ENCODE peak calls at places on chromosomes 13 and 19, in eight cellular contexts. G, Q, R, C, X, Z, B and M are unnamed samples.

GRCh38 chr13:107301724-107302374 is 733.9 kb upstream of the ARGLU1 start:
- DNase-seq in G (no peak), Q (no peak), R (no peak), C (no peak), X (no peak), Z (no peak), B (no peak), M (no peak)

GRCh38 chr19:17073869-17074627 is 1.2 kb downstream of the HAUS8 start:
- DNase-seq in G (peak), Q (peak), R (no peak), C (no peak), X (no peak), Z (no peak), B (no peak), M (no peak)

GRCh38 chr13:76638882-76639281 is 247.3 kb downstream of the KCTD12 start:
- DNase-seq in G (no peak), Q (no peak), R (no peak), C (no peak), X (no peak), Z (no peak), B (no peak), M (no peak)

GRCh38 chr19:47507924-47508553 is 6.8 kb downstream of the NAPA start:
- DNase-seq in G (peak), Q (no peak), R (no peak), C (no peak), X (no peak), Z (no peak), B (no peak), M (no peak)

GRCh38 chr13:75318138-75318833 is 163.7 kb downstream of the TBC1D4 start:
- DNase-seq in G (no peak), Q (no peak), R (no peak), C (no peak), X (no peak), Z (no peak), B (no peak), M (no peak)

GRCh38 chr19:57389730-57390598 is at the start of gene ZNF548:
- DNase-seq in G (peak), Q (peak), R (peak), C (peak), X (peak), Z (peak), B (peak), M (peak)

GRCh38 chr13:95228130-95228529 is 73.1 kb downstream of the ABCC4 start:
- DNase-seq in G (no peak), Q (no peak), R (no peak), C (no peak), X (no peak), Z (no peak), B (no peak), M (no peak)

GRCh38 chr13:94706854-94707399 is 5.4 kb downstream of the SOX21 start:
- DNase-seq in G (no peak), Q (no peak), R (no peak), C (no peak), X (peak), Z (no peak), B (no peak), M (no peak)

GRCh38 chr13:48144413-48145035 is 49.6 kb upstream of the MED4 start:
- DNase-seq in G (no peak), Q (no peak), R (no peak), C (no peak), X (no peak), Z (no peak), B (peak), M (no peak)

GRCh38 chr13:49933511-49933910 is 2.6 kb downstream of the SPRYD7 start:
- DNase-seq in G (no peak), Q (no peak), R (no peak), C (no peak), X (no peak), Z (no peak), B (no peak), M (no peak)

GRCh38 chr13:41411536-41411935 is 45.8 kb upstream of the RGCC start:
- DNase-seq in G (no peak), Q (no peak), R (peak), C (no peak), X (no peak), Z (peak), B (no peak), M (no peak)

GRCh38 chr13:101111894-101112293 is 304.4 kb downstream of the NALCN start:
- DNase-seq in G (no peak), Q (no peak), R (no peak), C (no peak), X (no peak), Z (no peak), B (no peak), M (no peak)

GRCh38 chr19:11384778-11385129 is 640 bp upstream of the EPOR start:
- DNase-seq in G (no peak), Q (no peak), R (no peak), C (no peak), X (no peak), Z (no peak), B (no peak), M (no peak)

GRCh38 chr19:13832096-13832495 is 36.9 kb downstream of the ZSWIM4 start:
- DNase-seq in G (no peak), Q (no peak), R (no peak), C (no peak), X (no peak), Z (no peak), B (no peak), M (no peak)

GRCh38 chr13:59651479-59651878 is 512.2 kb downstream of the DIAPH3 start:
- DNase-seq in G (no peak), Q (no peak), R (no peak), C (no peak), X (no peak), Z (no peak), B (no peak), M (no peak)
- TF ChIP-seq CTCF in G (no peak), Q (no peak), R (no peak), C (no peak), X (no peak), Z (no peak), B (no peak), M (no peak)

DNA sequence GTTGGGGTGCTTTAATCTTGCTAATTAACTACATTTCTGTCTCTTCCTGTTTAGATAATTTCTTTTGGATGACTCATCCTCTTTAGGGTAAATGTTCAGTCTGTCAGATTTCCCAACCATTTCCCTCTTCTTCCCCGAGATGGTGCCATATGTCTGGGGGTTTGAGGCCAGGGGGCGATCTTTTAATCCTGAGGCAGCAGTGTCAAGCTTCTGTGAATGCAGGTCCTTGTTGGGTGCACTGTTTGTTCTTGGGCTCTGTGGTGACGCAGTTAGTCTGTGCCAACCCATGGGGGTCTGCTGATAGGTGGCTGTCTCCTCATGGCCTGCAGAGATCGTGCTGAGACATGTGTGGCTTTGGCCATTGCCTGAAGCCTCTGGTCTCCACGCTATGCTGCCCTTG is 420.4 kb downstream of the NDFIP2 start:
- DNase-seq in G (no peak), Q (no peak), R (no peak), C (no peak), X (no peak), Z (no peak), B (no peak), M (no peak)
- TF ChIP-seq CTCF in G (no peak), Q (no peak), R (no peak), C (no peak), X (no peak), Z (no peak), B (no peak), M (no peak)

GRCh38 chr13:98842858-98843481 is 90.5 kb upstream of the SLC15A1 start:
- DNase-seq in G (peak), Q (peak), R (peak), C (no peak), X (peak), Z (no peak), B (no peak), M (peak)
- TF ChIP-seq CTCF in G (peak), Q (peak), R (peak), C (peak), X (peak), Z (peak), B (peak), M (peak)

DNA sequence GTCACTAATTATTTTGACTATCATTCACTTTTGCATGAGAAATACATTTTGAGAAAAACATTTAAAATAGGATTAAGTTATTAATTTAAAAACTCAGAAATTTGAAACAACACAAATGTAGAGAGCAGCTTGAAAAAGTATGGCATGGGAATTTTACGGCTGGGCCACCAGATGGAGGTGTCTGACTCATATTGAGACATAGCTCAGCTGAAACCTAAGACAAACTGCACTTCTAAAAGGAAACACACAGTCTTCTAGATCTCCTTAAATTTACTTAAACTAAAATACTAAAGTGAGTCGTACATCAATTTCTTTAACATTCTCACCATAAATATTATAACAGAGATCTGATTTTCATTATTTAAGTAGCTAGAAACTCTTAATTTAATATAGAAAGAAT is 41.9 kb upstream of the POSTN start:
- DNase-seq in G (no peak), Q (no peak), R (peak), C (no peak), X (no peak), Z (no peak), B (no peak), M (no peak)
- TF ChIP-seq CTCF in G (no peak), Q (no peak), R (peak), C (peak), X (peak), Z (peak), B (peak), M (no peak)

DNA sequence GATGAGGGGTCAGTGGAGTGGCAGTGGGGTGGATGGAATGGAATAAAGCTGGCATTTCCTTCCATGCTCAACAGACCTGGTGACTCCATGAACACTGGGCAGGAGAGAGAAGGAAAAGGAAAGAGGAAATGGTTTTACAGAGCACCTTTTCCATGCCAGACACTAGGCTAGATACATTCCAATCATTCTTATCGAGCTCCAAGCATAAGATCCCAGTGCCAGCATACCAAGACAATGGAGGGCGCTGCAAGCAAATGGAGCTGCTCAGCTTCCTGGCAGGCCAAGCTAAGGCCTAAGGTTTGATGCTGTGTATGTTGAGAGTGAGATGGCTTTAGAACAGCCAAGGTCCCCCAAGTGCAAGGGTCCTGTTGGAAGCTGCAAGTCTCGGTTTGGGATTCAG is 113.2 kb downstream of the HSPH1 start:
- DNase-seq in G (no peak), Q (no peak), R (no peak), C (no peak), X (no peak), Z (no peak), B (peak), M (no peak)
- TF ChIP-seq CTCF in G (no peak), Q (no peak), R (no peak), C (no peak), X (no peak), Z (no peak), B (no peak), M (no peak)